ENCODE peak calls at places on chromosomes 1 and 21, in eight cellular contexts. M is esophagus squamous epithelium, X is AG09309, G is A549, T is hepatocyte, J is stomach, A is GM13977, N is uterus. Z is an unnamed sample.
A peak's percentile ranks its signal among the peaks of the same experiment; 100 is the strongest.

GRCh38 chr1:209456878-209457277 is 126.6 kb upstream of the CAMK1G start:
- DNase-seq in X (no peak), N (no peak), T (peak; percentile 40), G (no peak), A (no peak), M (no peak), J (no peak), Z (no peak)

GRCh38 chr1:87418048-87418447 is 89.4 kb downstream of the LMO4 start:
- DNase-seq in X (no peak), N (no peak), A (no peak), G (no peak), J (no peak), M (no peak), T (no peak), Z (no peak)

GRCh38 chr1:231421971-231422797 is at the start of gene EGLN1:
- DNase-seq in A (peak; percentile 93), T (peak; percentile 93), J (peak; percentile 89), X (peak; percentile 37), M (peak; percentile 30), G (peak; percentile 93), N (peak; percentile 77), Z (peak; percentile 87)

GRCh38 chr21:35996217-35996616 is 64.1 kb downstream of the SETD4 start:
- DNase-seq in X (no peak), T (no peak), G (no peak), A (no peak), J (no peak), M (no peak), N (no peak), Z (no peak)

GRCh38 chr1:47431534-47431933 is 6.3 kb upstream of the FOXD2 start:
- DNase-seq in T (no peak), X (peak; percentile 59), M (no peak), G (no peak), A (no peak), N (no peak), J (no peak), Z (no peak)

GRCh38 chr1:21357161-21357560 is 66.9 kb upstream of the ECE1 start:
- DNase-seq in T (no peak), M (no peak), N (no peak), A (no peak), X (no peak), G (no peak), J (no peak), Z (no peak)

GRCh38 chr1:40848530-40849189 is 13.5 kb downstream of the CITED4 start:
- DNase-seq in A (peak; percentile 42), X (no peak), T (peak; percentile 86), N (peak; percentile 60), M (no peak), J (peak; percentile 81), G (peak; percentile 74), Z (peak; percentile 62)

GRCh38 chr1:67834246-67834877 is 1.1 kb upstream of the GNG12 start:
- DNase-seq in M (no peak), A (no peak), T (no peak), X (no peak), J (no peak), G (no peak), N (no peak), Z (no peak)

GRCh38 chr1:84855947-84856660 is 36.9 kb downstream of the LPAR3 start:
- DNase-seq in T (no peak), N (no peak), G (no peak), M (no peak), J (no peak), X (no peak), A (no peak), Z (no peak)

GRCh38 chr1:170662561-170662971 is 1.4 kb upstream of the PRRX1 start:
- DNase-seq in J (no peak), G (no peak), T (no peak), X (no peak), M (no peak), A (no peak), N (no peak), Z (no peak)

GRCh38 chr1:212070720-212071302 is 35.3 kb downstream of the DTL start:
- DNase-seq in G (peak; percentile 43), M (no peak), X (peak; percentile 24), A (peak; percentile 27), T (peak; percentile 73), N (no peak), J (no peak), Z (no peak)

GRCh38 chr1:3651011-3651938 is 1.0 kb upstream of the TP73 start:
- DNase-seq in N (no peak), M (no peak), G (peak; percentile 19), X (no peak), J (no peak), T (no peak), A (peak; percentile 57), Z (peak; percentile 50)

GRCh38 chr1:224432672-224433040 is 1.9 kb downstream of the WDR26 start:
- DNase-seq in J (no peak), N (no peak), X (no peak), T (peak; percentile 16), M (no peak), G (no peak), A (peak; percentile 24), Z (no peak)

GRCh38 chr21:30044447-30045064 is 104.8 kb upstream of the GRIK1 start:
- DNase-seq in X (no peak), T (peak; percentile 50), J (no peak), A (peak; percentile 4), M (no peak), N (no peak), G (peak; percentile 6), Z (peak; percentile 37)

GRCh38 chr1:43199093-43199726 is 27.1 kb downstream of the CFAP57 start:
- DNase-seq in J (no peak), X (no peak), M (no peak), T (no peak), A (peak; percentile 52), N (no peak), G (no peak), Z (no peak)

GRCh38 chr1:233614743-233615521 is 1.0 kb downstream of the KCNK1 start:
- DNase-seq in M (no peak), J (peak; percentile 37), G (no peak), N (no peak), X (no peak), A (peak; percentile 50), T (peak; percentile 39), Z (peak; percentile 13)

GRCh38 chr1:173508541-173508940 is 31.4 kb downstream of the PRDX6 start:
- DNase-seq in N (no peak), T (no peak), G (no peak), J (no peak), X (no peak), M (no peak), A (no peak), Z (no peak)

GRCh38 chr1:173507847-173508209 is 30.7 kb downstream of the PRDX6 start:
- DNase-seq in A (no peak), G (no peak), X (no peak), N (no peak), M (no peak), T (no peak), J (no peak), Z (no peak)

GRCh38 chr1:173505401-173505800 is 28.3 kb downstream of the PRDX6 start:
- DNase-seq in A (no peak), T (no peak), X (no peak), M (no peak), G (no peak), J (no peak), N (no peak), Z (no peak)

GRCh38 chr1:173507205-173507846 is 30.2 kb downstream of the PRDX6 start:
- DNase-seq in J (no peak), G (peak; percentile 63), A (no peak), M (no peak), X (peak; percentile 35), T (peak; percentile 55), N (no peak), Z (peak; percentile 16)

GRCh38 chr1:173506437-173506836 is 29.3 kb downstream of the PRDX6 start:
- DNase-seq in G (peak; percentile 63), M (no peak), N (no peak), A (no peak), X (no peak), J (peak; percentile 56), T (peak; percentile 21), Z (no peak)
- TF ChIP-seq CTCF in G (peak; percentile 22), M (peak; percentile 81), N (no peak), A (no peak), X (no peak), J (no peak), T (no peak), Z (no peak)

DNA sequence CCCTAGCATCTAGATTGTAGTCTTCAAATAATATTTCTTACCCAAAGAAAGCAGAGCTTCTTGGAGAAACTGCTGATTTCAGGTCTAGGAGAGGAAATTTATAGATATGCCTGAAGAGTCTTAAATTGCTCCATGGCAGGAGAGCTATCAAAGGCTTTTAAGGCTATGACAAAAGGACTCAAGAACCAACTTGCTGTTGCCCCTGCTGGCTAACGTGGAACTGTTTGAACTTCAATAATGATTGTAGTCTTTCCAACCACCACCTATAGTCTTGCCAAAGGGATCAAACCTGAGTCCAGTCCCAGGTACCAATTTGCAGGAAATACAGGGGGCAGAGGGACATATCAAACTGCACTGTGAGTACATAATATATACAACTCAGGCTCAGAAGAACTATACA is 336.2 kb upstream of the ESRRG start:
- DNase-seq in G (no peak), T (no peak), M (no peak), N (no peak), A (no peak), J (no peak), X (no peak), Z (no peak)
- TF ChIP-seq CTCF in G (no peak), T (no peak), M (no peak), N (no peak), A (no peak), J (no peak), X (no peak), Z (no peak)

DNA sequence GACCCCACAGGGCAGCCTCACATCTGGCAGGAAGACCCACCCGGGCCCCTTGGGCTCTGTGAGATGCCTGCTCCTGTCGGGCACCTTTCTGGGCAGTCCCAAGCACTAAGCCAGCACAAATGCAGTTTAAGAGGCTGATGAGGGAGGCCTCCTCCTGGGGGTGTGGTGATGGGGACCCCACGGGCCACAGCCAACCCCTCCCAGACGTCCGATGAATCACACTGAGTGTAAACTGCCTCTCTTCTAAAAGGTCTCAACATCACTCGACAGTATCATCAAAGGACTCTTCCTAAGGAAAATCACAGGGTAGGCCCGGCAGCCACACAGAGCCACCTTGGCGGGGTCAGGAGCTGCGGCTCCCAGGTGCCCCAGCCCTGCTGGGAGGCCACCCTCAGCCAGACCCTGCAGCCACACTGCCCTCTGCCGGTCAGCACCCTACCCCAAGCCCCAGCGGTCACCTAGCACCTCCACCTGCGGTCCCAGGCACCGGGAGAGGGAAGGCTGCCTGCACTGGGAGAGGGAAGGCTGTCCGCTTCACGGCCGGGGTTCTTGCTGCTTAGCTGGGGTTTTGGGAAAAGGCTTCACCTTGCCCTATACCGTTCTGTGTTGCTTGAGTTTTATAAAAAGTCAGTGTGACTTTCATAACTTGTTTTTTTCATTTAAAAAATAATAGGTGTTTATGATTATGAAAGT is 3.8 kb upstream of the PRKCZ start:
- DNase-seq in N (no peak), A (peak; percentile 79), T (peak; percentile 90), X (no peak), G (peak; percentile 64), J (peak; percentile 90), M (no peak), Z (peak; percentile 88)
- TF ChIP-seq CTCF in N (peak; percentile 26), A (peak; percentile 88), T (peak; percentile 73), X (peak; percentile 61), G (peak; percentile 61), J (peak; percentile 42), M (peak; percentile 66), Z (peak; percentile 71)

DNA sequence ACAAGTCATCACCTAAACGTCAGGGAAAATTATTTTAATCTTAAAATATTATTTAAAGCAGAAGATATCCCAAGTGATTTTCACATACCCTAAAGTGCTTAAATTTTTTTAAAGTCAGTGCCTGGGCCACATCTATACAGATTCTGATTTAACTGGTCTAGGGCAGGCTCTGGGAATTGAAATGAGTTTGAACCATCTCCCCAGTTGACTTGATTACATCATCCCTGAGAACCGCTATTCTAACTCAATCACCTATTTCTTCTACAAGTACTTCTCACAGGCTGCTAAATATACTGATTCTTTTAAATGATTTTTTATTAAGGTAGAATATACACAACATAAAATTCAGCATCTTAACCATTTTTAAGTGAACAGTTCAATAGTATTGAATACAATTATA is 19.6 kb downstream of the GART start:
- DNase-seq in N (no peak), T (no peak), J (no peak), G (no peak), M (no peak), A (no peak), X (no peak), Z (no peak)
- TF ChIP-seq CTCF in N (no peak), T (no peak), J (no peak), G (no peak), M (no peak), A (no peak), X (no peak), Z (no peak)